ENCODE peak calls at places on chromosomes 12 and 14, in seven cellular contexts. S, X, V, W, M, Z and G are unnamed samples. For H3K4me1, the result is how much of the 10 kb centered on the place peaks cover.

GRCh38 chr14:102928412-102929348 is 6.2 kb downstream of the AMN start:
- DNase-seq in S (peak), X (peak), V (peak), W (peak), M (peak), Z (no peak), G (peak)

GRCh38 chr12:56894698-56895368 is 39.4 kb downstream of the SDR9C7 start:
- DNase-seq in S (no peak), X (no peak), V (no peak), W (no peak), M (no peak), Z (no peak), G (no peak)

GRCh38 chr12:71582925-71583324 is 80.7 kb downstream of the ZFC3H1 start:
- DNase-seq in S (no peak), X (no peak), V (no peak), W (no peak), M (no peak), Z (no peak), G (no peak)

GRCh38 chr12:90712671-90713070 is 242.3 kb downstream of the CCER1 start:
- DNase-seq in S (no peak), X (no peak), V (no peak), W (no peak), M (no peak), Z (no peak), G (no peak)

GRCh38 chr12:117098071-117098360 is 1.2 kb downstream of the TESC start:
- DNase-seq in S (no peak), X (no peak), V (no peak), W (no peak), M (no peak), Z (no peak), G (no peak)

GRCh38 chr14:67186789-67187188 is 2.5 kb upstream of the GARIN2 start:
- DNase-seq in S (no peak), X (no peak), V (no peak), W (no peak), M (no peak), Z (no peak), G (no peak)

GRCh38 chr12:104064842-104065441 is 611 bp downstream of the HCFC2 start:
- DNase-seq in S (no peak), X (no peak), V (no peak), W (peak), M (peak), Z (no peak), G (no peak)

GRCh38 chr12:107528731-107529365 is 156.8 kb upstream of the PWP1 start:
- DNase-seq in S (no peak), X (no peak), V (no peak), W (no peak), M (no peak), Z (no peak), G (no peak)

GRCh38 chr12:49979061-49979586 is 6.4 kb downstream of the AQP6 start:
- DNase-seq in S (no peak), X (no peak), V (no peak), W (no peak), M (no peak), Z (no peak), G (no peak)

GRCh38 chr14:99983251-99984012 is 81.8 kb upstream of the EVL start:
- DNase-seq in S (no peak), X (no peak), V (no peak), W (no peak), M (no peak), Z (no peak), G (no peak)

GRCh38 chr14:72962829-72963312 is 36.6 kb downstream of the DCAF4 start:
- DNase-seq in S (peak), X (no peak), V (no peak), W (peak), M (no peak), Z (peak), G (no peak)

GRCh38 chr12:102811125-102811737 is 105.8 kb downstream of the PAH start:
- DNase-seq in S (peak), X (no peak), V (no peak), W (peak), M (no peak), Z (peak), G (no peak)

GRCh38 chr12:105190530-105190929 is 45.4 kb downstream of the APPL2 start:
- DNase-seq in S (no peak), X (no peak), V (no peak), W (no peak), M (no peak), Z (no peak), G (no peak)

GRCh38 chr12:133203344-133204263 is 22.3 kb downstream of the ZNF268 start:
- DNase-seq in S (no peak), X (no peak), V (no peak), W (no peak), M (no peak), Z (no peak), G (no peak)

DNA sequence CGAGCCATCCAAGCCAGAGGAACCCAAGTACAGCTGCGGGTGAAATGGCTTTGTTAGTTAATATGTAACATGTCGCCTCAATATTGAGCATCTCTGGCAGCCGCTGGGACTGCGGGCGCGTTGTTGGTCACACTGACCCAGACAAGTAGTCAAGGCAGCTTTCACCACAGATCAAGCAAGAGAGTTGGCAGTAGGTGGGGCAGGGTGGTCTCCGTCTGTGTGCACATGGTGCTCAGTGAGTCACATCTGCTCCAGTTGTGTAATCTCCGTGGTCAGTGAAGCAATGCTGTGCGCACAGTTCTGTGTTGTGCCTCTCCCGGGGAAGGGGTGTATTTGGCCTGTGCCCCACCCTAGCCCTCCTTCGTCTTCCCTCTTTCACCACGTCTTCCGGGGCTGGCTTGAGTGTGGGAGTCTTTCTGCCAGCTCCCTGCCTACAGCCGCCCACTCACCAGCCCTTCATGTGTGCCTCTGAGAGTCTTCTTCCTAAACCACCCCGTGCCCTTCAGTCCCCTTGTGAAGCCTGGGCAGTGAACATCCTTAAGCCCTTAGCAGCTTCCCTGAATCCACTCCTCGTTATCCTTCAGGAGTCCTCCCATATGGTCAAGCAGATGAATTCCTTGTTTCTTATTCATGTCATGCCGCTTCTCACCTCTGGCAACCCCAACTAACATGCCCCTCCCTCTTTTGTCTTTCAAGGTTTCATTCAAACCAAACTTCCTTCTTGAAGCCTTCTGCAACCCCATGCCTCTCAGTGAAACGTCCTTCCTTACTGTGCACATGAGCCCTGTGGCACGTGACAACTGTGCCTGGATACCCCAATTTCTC is 242.1 kb downstream of the CACNA1C start:
- DNase-seq in S (no peak), X (no peak), V (no peak), W (no peak), M (peak), Z (no peak), G (no peak)
- H3K4me1 ChIP-seq in S (under half), X (under half), V (under half), W (under half), M (under half), Z (under half), G (under half)

DNA sequence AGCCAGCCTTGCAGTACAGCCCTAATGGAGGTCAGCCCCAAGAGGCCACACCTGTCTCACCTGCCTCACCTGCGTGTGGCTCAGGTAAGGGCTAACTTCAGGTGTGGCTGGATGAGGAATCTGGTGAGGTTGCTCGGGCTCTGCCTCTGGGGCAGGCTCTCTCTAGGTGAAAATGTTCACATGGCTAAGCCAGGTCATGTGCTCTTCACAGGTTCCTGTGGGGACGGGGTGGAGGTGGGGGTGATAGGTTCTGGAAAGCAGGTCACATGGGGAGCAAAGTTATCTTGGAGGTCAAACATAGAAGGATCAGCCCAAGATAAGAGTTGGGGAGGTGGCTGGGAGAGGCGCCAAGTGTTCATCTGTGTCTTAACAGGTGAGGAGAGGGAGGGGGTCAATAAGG is 60.3 kb downstream of the CACNA1C start:
- DNase-seq in S (no peak), X (no peak), V (no peak), W (no peak), M (no peak), Z (no peak), G (no peak)
- H3K4me1 ChIP-seq in S (under half), X (under half), V (under half), W (under half), M (under half), Z (under half), G (under half)

DNA sequence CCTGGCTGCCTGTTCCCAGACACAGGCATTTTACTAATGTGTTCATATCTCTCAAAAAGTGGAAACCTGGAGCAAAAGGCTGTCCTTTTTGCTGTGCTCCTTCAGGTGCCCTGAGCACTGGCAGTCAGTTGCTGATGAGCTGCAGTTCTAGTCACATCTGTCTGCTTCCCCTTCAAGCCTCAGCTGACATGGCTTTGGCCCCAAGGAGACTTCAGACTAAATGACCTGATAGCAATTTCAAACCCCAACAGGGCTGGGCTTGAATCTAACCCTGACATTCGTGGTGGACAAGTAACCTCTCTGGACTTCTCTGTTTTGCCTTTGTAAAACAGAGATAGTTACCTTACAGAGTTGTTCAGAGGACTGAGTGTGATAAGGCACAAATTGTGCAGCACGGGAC is 5.7 kb downstream of the SERPINA9 start:
- DNase-seq in S (no peak), X (no peak), V (no peak), W (no peak), M (no peak), Z (no peak), G (no peak)
- H3K4me1 ChIP-seq in S (under half), X (under half), V (under half), W (under half), M (under half), Z (under half), G (under half)

GRCh38 chr12:574475-575128 is 88.6 kb downstream of the NINJ2 start:
- DNase-seq in S (no peak), X (peak), V (no peak), W (no peak), M (no peak), Z (no peak), G (no peak)
- H3K4me1 ChIP-seq in S (under half), X (under half), V (under half), W (under half), M (under half), Z (half or more), G (under half)